ENCODE peak calls at places on chromosomes 13 and 19, in nine cellular contexts. I is WTC11; V is spleen; A is effector memory CD4-positive, alpha-beta T cell; U is HTR-8/SVneo; F is GM04504; J is NCI-H187 treated with DMSO at 0.1 percent for 48 hours; M is hepatic stellate cell; D is stromal cell of bone marrow. Z is an unnamed sample.

GRCh38 chr19:41354343-41354974 is 737 bp upstream of the TGFB1 start:
- DNase-seq in U (no peak), J (no peak), V (peak; percentile 88), I (no peak), A (no peak), F (no peak), M (no peak), D (no peak), Z (no peak)

GRCh38 chr13:103694033-103694432 is 627.8 kb upstream of the SLC10A2 start:
- DNase-seq in J (peak; percentile 26), D (no peak), U (no peak), F (no peak), V (no peak), M (no peak), I (peak; percentile 23), A (no peak), Z (no peak)

GRCh38 chr19:5627395-5627904 is 4.6 kb downstream of the SAFB start:
- DNase-seq in U (no peak), V (peak; percentile 86), J (no peak), A (no peak), I (peak; percentile 26), M (peak; percentile 31), F (no peak), D (no peak), Z (no peak)

GRCh38 chr13:27962128-27962841 is 6.8 kb downstream of the CDX2 start:
- DNase-seq in U (no peak), J (no peak), F (no peak), V (no peak), A (no peak), I (no peak), D (no peak), M (peak; percentile 4), Z (no peak)

GRCh38 chr13:48808689-48809088 is 155.0 kb downstream of the CYSLTR2 start:
- DNase-seq in I (no peak), A (no peak), J (no peak), D (no peak), V (no peak), U (no peak), M (no peak), F (no peak), Z (no peak)

GRCh38 chr19:54952591-54953344 is 5.4 kb upstream of the NLRP7 start:
- DNase-seq in M (no peak), A (no peak), I (no peak), F (no peak), D (peak; percentile 37), V (no peak), U (no peak), J (no peak), Z (peak; percentile 6)

GRCh38 chr13:28067526-28067925 is 32.9 kb downstream of the FLT3 start:
- DNase-seq in V (no peak), D (no peak), J (no peak), U (no peak), F (no peak), I (no peak), A (no peak), M (no peak), Z (no peak)

GRCh38 chr19:30253581-30253996 is 118.6 kb upstream of the ZNF536 start:
- DNase-seq in D (no peak), U (no peak), F (peak; percentile 61), M (no peak), V (no peak), J (no peak), A (no peak), I (no peak), Z (no peak)

GRCh38 chr19:2549701-2550191 is 73.8 kb downstream of the GADD45B start:
- DNase-seq in A (no peak), J (no peak), U (no peak), F (peak; percentile 88), M (peak; percentile 64), I (no peak), D (peak; percentile 89), V (peak; percentile 84), Z (no peak)

GRCh38 chr19:37251308-37252229 is 33.6 kb downstream of the ZNF383 start:
- DNase-seq in J (peak; percentile 88), U (peak; percentile 89), V (peak; percentile 88), I (no peak), D (peak; percentile 98), A (peak; percentile 21), M (peak; percentile 97), F (peak; percentile 93), Z (peak; percentile 91)

GRCh38 chr19:43578787-43579186 is 3.2 kb downstream of the PINLYP start:
- DNase-seq in J (no peak), F (no peak), A (no peak), M (no peak), U (no peak), D (no peak), I (no peak), V (no peak), Z (no peak)

GRCh38 chr13:36445806-36446423 is 13.6 kb downstream of the CCNA1 start:
- DNase-seq in J (no peak), V (no peak), M (no peak), A (no peak), F (no peak), D (no peak), U (no peak), I (no peak), Z (no peak)

GRCh38 chr13:79458436-79458835 is 22.5 kb upstream of the NDFIP2 start:
- DNase-seq in I (no peak), J (no peak), V (no peak), M (no peak), U (no peak), D (no peak), A (no peak), F (no peak), Z (peak; percentile 20)

GRCh38 chr13:30103161-30103858 is 204.0 kb downstream of the KATNAL1 start:
- DNase-seq in V (no peak), U (no peak), I (no peak), D (no peak), J (no peak), A (no peak), M (no peak), F (no peak), Z (no peak)

GRCh38 chr19:33699754-33700407 is 78.1 kb downstream of the CHST8 start:
- DNase-seq in V (peak; percentile 55), D (no peak), F (no peak), M (no peak), U (no peak), I (no peak), J (no peak), A (no peak), Z (no peak)

GRCh38 chr13:41059466-41059865 is 1.8 kb upstream of the WBP4 start:
- DNase-seq in U (no peak), A (no peak), D (no peak), V (no peak), I (no peak), F (no peak), J (no peak), M (no peak), Z (peak; percentile 72)

GRCh38 chr13:106145997-106146864 is 389.2 kb downstream of the EFNB2 start:
- DNase-seq in V (no peak), J (peak; percentile 58), I (no peak), D (no peak), A (no peak), M (no peak), U (no peak), F (no peak), Z (no peak)

GRCh38 chr19:52086481-52086880 is 9.1 kb downstream of the ZNF841 start:
- DNase-seq in A (no peak), U (no peak), I (no peak), J (no peak), F (peak; percentile 5), D (peak; percentile 13), M (no peak), V (no peak), Z (no peak)

GRCh38 chr19:46602392-46603194 is 1.5 kb downstream of the CALM3 start:
- DNase-seq in J (no peak), M (peak; percentile 66), D (no peak), V (peak; percentile 81), U (no peak), A (no peak), I (no peak), F (no peak), Z (no peak)

GRCh38 chr19:13830761-13831481 is 35.7 kb downstream of the ZSWIM4 start:
- DNase-seq in U (no peak), A (peak; percentile 48), I (no peak), M (no peak), V (no peak), J (no peak), D (no peak), F (no peak), Z (no peak)

GRCh38 chr19:33143897-33144405 is 12.0 kb downstream of the WDR88 start:
- DNase-seq in I (peak; percentile 75), D (no peak), A (peak; percentile 35), U (peak; percentile 80), F (peak; percentile 23), J (peak; percentile 21), V (peak; percentile 85), M (peak; percentile 80), Z (peak; percentile 60)

GRCh38 chr13:110047511-110047910 is 259.4 kb downstream of the COL4A1 start:
- DNase-seq in V (no peak), F (no peak), I (no peak), J (peak; percentile 98), A (no peak), M (peak; percentile 43), U (no peak), D (peak; percentile 53), Z (peak; percentile 35)

GRCh38 chr19:27742041-27742440 is 1470.9 kb downstream of the UQCRFS1 start:
- DNase-seq in I (no peak), F (no peak), M (no peak), D (no peak), V (no peak), J (no peak), A (no peak), U (no peak), Z (no peak)